ENCODE peak calls at places on chromosome 16, in nine cellular contexts. One of them, this sample, is unnamed.

GRCh38 chr16:87834015-87834667 is 35.2 kb downstream of the SLC7A5 start:
- ATAC-seq in psoas muscle: peak; percentile 42
- ATAC-seq in CD8-positive, alpha-beta T cell: no peak
- ATAC-seq in heart left ventricle: no peak
- ATAC-seq in aorta: no peak
- ATAC-seq in HepG2: no peak
- ATAC-seq in IMR-90: no peak
- ATAC-seq in body of pancreas: no peak
- ATAC-seq in gastrocnemius medialis: no peak
- ATAC-seq in this sample: no peak

GRCh38 chr16:89312194-89312593 is 94.7 kb downstream of the ZNF778 start:
- ATAC-seq in IMR-90: no peak
- ATAC-seq in HepG2: no peak
- ATAC-seq in aorta: no peak
- ATAC-seq in body of pancreas: no peak
- ATAC-seq in heart left ventricle: no peak
- ATAC-seq in gastrocnemius medialis: no peak
- ATAC-seq in CD8-positive, alpha-beta T cell: no peak
- ATAC-seq in psoas muscle: peak; percentile 53
- ATAC-seq in this sample: no peak

GRCh38 chr16:2752850-2753522 is 548 bp downstream of the SRRM2 start:
- ATAC-seq in gastrocnemius medialis: peak; percentile 79
- ATAC-seq in psoas muscle: peak; percentile 86
- ATAC-seq in CD8-positive, alpha-beta T cell: peak; percentile 27
- ATAC-seq in heart left ventricle: peak; percentile 85
- ATAC-seq in IMR-90: peak; percentile 69
- ATAC-seq in aorta: peak; percentile 88
- ATAC-seq in body of pancreas: peak; percentile 81
- ATAC-seq in HepG2: peak; percentile 58
- ATAC-seq in this sample: peak; percentile 87

GRCh38 chr16:75477680-75478473 is 13.4 kb upstream of the TMEM170A start:
- ATAC-seq in heart left ventricle: peak; percentile 40
- ATAC-seq in body of pancreas: no peak
- ATAC-seq in HepG2: no peak
- ATAC-seq in psoas muscle: no peak
- ATAC-seq in aorta: no peak
- ATAC-seq in gastrocnemius medialis: no peak
- ATAC-seq in IMR-90: no peak
- ATAC-seq in CD8-positive, alpha-beta T cell: no peak
- ATAC-seq in this sample: no peak

GRCh38 chr16:1220841-1221627 is 4.0 kb downstream of the TPSG1 start:
- ATAC-seq in CD8-positive, alpha-beta T cell: no peak
- ATAC-seq in heart left ventricle: no peak
- ATAC-seq in HepG2: no peak
- ATAC-seq in psoas muscle: no peak
- ATAC-seq in IMR-90: no peak
- ATAC-seq in body of pancreas: no peak
- ATAC-seq in gastrocnemius medialis: no peak
- ATAC-seq in aorta: no peak
- ATAC-seq in this sample: no peak

GRCh38 chr16:1152651-1153259 is at the start of gene CACNA1H:
- ATAC-seq in psoas muscle: no peak
- ATAC-seq in aorta: no peak
- ATAC-seq in heart left ventricle: no peak
- ATAC-seq in IMR-90: peak; percentile 79
- ATAC-seq in gastrocnemius medialis: no peak
- ATAC-seq in body of pancreas: peak; percentile 58
- ATAC-seq in HepG2: no peak
- ATAC-seq in CD8-positive, alpha-beta T cell: peak; percentile 77
- ATAC-seq in this sample: peak; percentile 53

GRCh38 chr16:28845173-28846079 is 722 bp downstream of the TUFM start:
- ATAC-seq in heart left ventricle: no peak
- ATAC-seq in psoas muscle: no peak
- ATAC-seq in CD8-positive, alpha-beta T cell: no peak
- ATAC-seq in IMR-90: peak; percentile 1
- ATAC-seq in gastrocnemius medialis: no peak
- ATAC-seq in HepG2: peak; percentile 23
- ATAC-seq in body of pancreas: no peak
- ATAC-seq in aorta: no peak
- ATAC-seq in this sample: no peak

GRCh38 chr16:47634126-47634525 is 173.0 kb downstream of the PHKB start:
- ATAC-seq in psoas muscle: no peak
- ATAC-seq in gastrocnemius medialis: no peak
- ATAC-seq in body of pancreas: no peak
- ATAC-seq in HepG2: peak; percentile 74
- ATAC-seq in CD8-positive, alpha-beta T cell: no peak
- ATAC-seq in aorta: no peak
- ATAC-seq in heart left ventricle: no peak
- ATAC-seq in IMR-90: no peak
- ATAC-seq in this sample: no peak

GRCh38 chr16:67676516-67676915 is 9.9 kb downstream of the C16orf86 start:
- ATAC-seq in HepG2: no peak
- ATAC-seq in aorta: no peak
- ATAC-seq in gastrocnemius medialis: no peak
- ATAC-seq in psoas muscle: no peak
- ATAC-seq in heart left ventricle: no peak
- ATAC-seq in IMR-90: no peak
- ATAC-seq in CD8-positive, alpha-beta T cell: no peak
- ATAC-seq in body of pancreas: no peak
- ATAC-seq in this sample: no peak

GRCh38 chr16:48432136-48432535 is 46.9 kb upstream of the SIAH1 start:
- ATAC-seq in IMR-90: no peak
- ATAC-seq in CD8-positive, alpha-beta T cell: no peak
- ATAC-seq in psoas muscle: no peak
- ATAC-seq in aorta: no peak
- ATAC-seq in HepG2: no peak
- ATAC-seq in body of pancreas: no peak
- ATAC-seq in gastrocnemius medialis: no peak
- ATAC-seq in heart left ventricle: peak; percentile 43
- ATAC-seq in this sample: no peak

GRCh38 chr16:19505600-19506303 is 16.1 kb downstream of the GDE1 start:
- ATAC-seq in CD8-positive, alpha-beta T cell: no peak
- ATAC-seq in HepG2: no peak
- ATAC-seq in heart left ventricle: peak; percentile 54
- ATAC-seq in aorta: peak; percentile 62
- ATAC-seq in IMR-90: no peak
- ATAC-seq in gastrocnemius medialis: no peak
- ATAC-seq in psoas muscle: no peak
- ATAC-seq in body of pancreas: no peak
- ATAC-seq in this sample: no peak

GRCh38 chr16:68356249-68356918 is 45.6 kb downstream of the PRMT7 start:
- ATAC-seq in psoas muscle: no peak
- ATAC-seq in aorta: no peak
- ATAC-seq in heart left ventricle: no peak
- ATAC-seq in HepG2: no peak
- ATAC-seq in gastrocnemius medialis: no peak
- ATAC-seq in IMR-90: no peak
- ATAC-seq in body of pancreas: no peak
- ATAC-seq in CD8-positive, alpha-beta T cell: peak; percentile 85
- ATAC-seq in this sample: no peak

GRCh38 chr16:28846933-28847273 is 755 bp upstream of the TUFM start:
- ATAC-seq in gastrocnemius medialis: peak; percentile 18
- ATAC-seq in CD8-positive, alpha-beta T cell: no peak
- ATAC-seq in heart left ventricle: peak; percentile 16
- ATAC-seq in body of pancreas: no peak
- ATAC-seq in psoas muscle: peak; percentile 8
- ATAC-seq in aorta: peak; percentile 43
- ATAC-seq in HepG2: peak; percentile 29
- ATAC-seq in IMR-90: peak; percentile 15
- ATAC-seq in this sample: peak; percentile 7

GRCh38 chr16:82331974-82332750 is 162.1 kb upstream of the MPHOSPH6 start:
- ATAC-seq in IMR-90: no peak
- ATAC-seq in gastrocnemius medialis: no peak
- ATAC-seq in heart left ventricle: no peak
- ATAC-seq in psoas muscle: no peak
- ATAC-seq in aorta: no peak
- ATAC-seq in body of pancreas: no peak
- ATAC-seq in HepG2: peak; percentile 61
- ATAC-seq in CD8-positive, alpha-beta T cell: no peak
- ATAC-seq in this sample: no peak
- H3K27me3 ChIP-seq in IMR-90: no peaks in the 10 kb centered on the region
- H3K27me3 ChIP-seq in gastrocnemius medialis: no peaks in the 10 kb centered on the region
- H3K27me3 ChIP-seq in heart left ventricle: no peaks in the 10 kb centered on the region
- H3K27me3 ChIP-seq in psoas muscle: no peaks in the 10 kb centered on the region
- H3K27me3 ChIP-seq in aorta: no peaks in the 10 kb centered on the region
- H3K27me3 ChIP-seq in body of pancreas: no peaks in the 10 kb centered on the region
- H3K27me3 ChIP-seq in HepG2: no peaks in the 10 kb centered on the region
- H3K27me3 ChIP-seq in CD8-positive, alpha-beta T cell: no peaks in the 10 kb centered on the region
- H3K27me3 ChIP-seq in this sample: peaks cover 9% of the 10 kb centered on the region

GRCh38 chr16:73616186-73616585 is 568.3 kb upstream of the ZFHX3 start:
- ATAC-seq in psoas muscle: no peak
- ATAC-seq in CD8-positive, alpha-beta T cell: no peak
- ATAC-seq in IMR-90: no peak
- ATAC-seq in aorta: no peak
- ATAC-seq in heart left ventricle: no peak
- ATAC-seq in HepG2: no peak
- ATAC-seq in gastrocnemius medialis: no peak
- ATAC-seq in body of pancreas: no peak
- ATAC-seq in this sample: no peak

GRCh38 chr16:73615256-73615655 is 567.3 kb upstream of the ZFHX3 start:
- ATAC-seq in body of pancreas: no peak
- ATAC-seq in psoas muscle: no peak
- ATAC-seq in heart left ventricle: no peak
- ATAC-seq in gastrocnemius medialis: no peak
- ATAC-seq in aorta: no peak
- ATAC-seq in CD8-positive, alpha-beta T cell: no peak
- ATAC-seq in HepG2: no peak
- ATAC-seq in IMR-90: no peak
- ATAC-seq in this sample: no peak

GRCh38 chr16:73605309-73605708 is 557.4 kb upstream of the ZFHX3 start:
- ATAC-seq in heart left ventricle: no peak
- ATAC-seq in aorta: no peak
- ATAC-seq in IMR-90: no peak
- ATAC-seq in HepG2: no peak
- ATAC-seq in gastrocnemius medialis: no peak
- ATAC-seq in CD8-positive, alpha-beta T cell: no peak
- ATAC-seq in body of pancreas: no peak
- ATAC-seq in psoas muscle: no peak
- ATAC-seq in this sample: no peak

GRCh38 chr16:73610160-73610559 is 562.2 kb upstream of the ZFHX3 start:
- ATAC-seq in HepG2: no peak
- ATAC-seq in gastrocnemius medialis: no peak
- ATAC-seq in heart left ventricle: no peak
- ATAC-seq in psoas muscle: no peak
- ATAC-seq in CD8-positive, alpha-beta T cell: no peak
- ATAC-seq in IMR-90: no peak
- ATAC-seq in body of pancreas: no peak
- ATAC-seq in aorta: no peak
- ATAC-seq in this sample: no peak

GRCh38 chr16:73610605-73611177 is 562.8 kb upstream of the ZFHX3 start:
- ATAC-seq in heart left ventricle: no peak
- ATAC-seq in body of pancreas: no peak
- ATAC-seq in CD8-positive, alpha-beta T cell: no peak
- ATAC-seq in gastrocnemius medialis: no peak
- ATAC-seq in aorta: no peak
- ATAC-seq in IMR-90: no peak
- ATAC-seq in HepG2: no peak
- ATAC-seq in psoas muscle: no peak
- ATAC-seq in this sample: no peak
- H3K27me3 ChIP-seq in heart left ventricle: no peaks in the 10 kb centered on the region
- H3K27me3 ChIP-seq in body of pancreas: no peaks in the 10 kb centered on the region
- H3K27me3 ChIP-seq in CD8-positive, alpha-beta T cell: no peaks in the 10 kb centered on the region
- H3K27me3 ChIP-seq in gastrocnemius medialis: peaks cover 9% of the 10 kb centered on the region
- H3K27me3 ChIP-seq in aorta: no peaks in the 10 kb centered on the region
- H3K27me3 ChIP-seq in IMR-90: no peaks in the 10 kb centered on the region
- H3K27me3 ChIP-seq in HepG2: no peaks in the 10 kb centered on the region
- H3K27me3 ChIP-seq in psoas muscle: no peaks in the 10 kb centered on the region
- H3K27me3 ChIP-seq in this sample: peaks cover 32% of the 10 kb centered on the region

DNA sequence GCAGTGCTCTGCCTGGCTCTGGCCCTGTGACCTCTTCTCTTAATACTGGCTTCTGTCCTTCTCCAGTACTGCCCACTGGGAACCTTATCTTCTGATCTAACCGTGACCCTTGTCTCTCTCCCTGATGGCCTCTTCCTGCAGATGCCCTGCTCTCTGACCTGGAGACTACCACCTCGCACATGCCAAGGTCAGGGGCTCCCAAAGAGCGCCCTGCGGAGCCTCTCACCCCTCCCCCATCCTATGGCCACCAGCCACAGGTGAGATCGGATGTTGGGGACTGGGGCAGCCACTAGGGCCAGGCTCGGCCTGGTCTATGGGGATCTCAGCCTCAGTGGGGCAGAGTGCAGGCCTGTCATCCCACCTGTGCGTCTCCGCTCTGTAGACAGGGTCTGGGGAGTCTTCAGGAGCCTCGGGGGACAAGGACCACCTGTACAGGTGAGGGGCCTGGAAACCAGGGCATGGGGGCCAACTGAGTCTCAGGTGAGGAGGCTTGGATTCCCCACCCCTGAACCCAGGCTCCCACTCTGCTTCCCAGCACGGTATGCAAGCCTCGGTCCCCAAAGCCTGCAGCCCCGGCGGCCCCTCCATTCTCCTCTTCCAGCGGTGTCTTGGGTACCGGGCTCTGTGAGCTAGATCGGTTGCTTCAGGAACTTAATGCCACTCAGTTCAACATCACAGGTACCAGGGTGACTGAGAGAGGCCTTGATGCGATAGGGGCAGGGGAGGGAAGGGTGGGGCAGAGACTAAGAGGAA is 1.5 kb downstream of the TGFB1I1 start:
- ATAC-seq in gastrocnemius medialis: no peak
- ATAC-seq in IMR-90: no peak
- ATAC-seq in body of pancreas: no peak
- ATAC-seq in heart left ventricle: no peak
- ATAC-seq in aorta: no peak
- ATAC-seq in psoas muscle: no peak
- ATAC-seq in CD8-positive, alpha-beta T cell: no peak
- ATAC-seq in HepG2: no peak
- ATAC-seq in this sample: no peak
- H3K27me3 ChIP-seq in gastrocnemius medialis: peaks cover 4% of the 10 kb centered on the region
- H3K27me3 ChIP-seq in IMR-90: no peaks in the 10 kb centered on the region
- H3K27me3 ChIP-seq in body of pancreas: no peaks in the 10 kb centered on the region
- H3K27me3 ChIP-seq in heart left ventricle: no peaks in the 10 kb centered on the region
- H3K27me3 ChIP-seq in aorta: no peaks in the 10 kb centered on the region
- H3K27me3 ChIP-seq in psoas muscle: peaks cover 7% of the 10 kb centered on the region
- H3K27me3 ChIP-seq in CD8-positive, alpha-beta T cell: peaks cover 4% of the 10 kb centered on the region
- H3K27me3 ChIP-seq in HepG2: no peaks in the 10 kb centered on the region
- H3K27me3 ChIP-seq in this sample: no peaks in the 10 kb centered on the region

DNA sequence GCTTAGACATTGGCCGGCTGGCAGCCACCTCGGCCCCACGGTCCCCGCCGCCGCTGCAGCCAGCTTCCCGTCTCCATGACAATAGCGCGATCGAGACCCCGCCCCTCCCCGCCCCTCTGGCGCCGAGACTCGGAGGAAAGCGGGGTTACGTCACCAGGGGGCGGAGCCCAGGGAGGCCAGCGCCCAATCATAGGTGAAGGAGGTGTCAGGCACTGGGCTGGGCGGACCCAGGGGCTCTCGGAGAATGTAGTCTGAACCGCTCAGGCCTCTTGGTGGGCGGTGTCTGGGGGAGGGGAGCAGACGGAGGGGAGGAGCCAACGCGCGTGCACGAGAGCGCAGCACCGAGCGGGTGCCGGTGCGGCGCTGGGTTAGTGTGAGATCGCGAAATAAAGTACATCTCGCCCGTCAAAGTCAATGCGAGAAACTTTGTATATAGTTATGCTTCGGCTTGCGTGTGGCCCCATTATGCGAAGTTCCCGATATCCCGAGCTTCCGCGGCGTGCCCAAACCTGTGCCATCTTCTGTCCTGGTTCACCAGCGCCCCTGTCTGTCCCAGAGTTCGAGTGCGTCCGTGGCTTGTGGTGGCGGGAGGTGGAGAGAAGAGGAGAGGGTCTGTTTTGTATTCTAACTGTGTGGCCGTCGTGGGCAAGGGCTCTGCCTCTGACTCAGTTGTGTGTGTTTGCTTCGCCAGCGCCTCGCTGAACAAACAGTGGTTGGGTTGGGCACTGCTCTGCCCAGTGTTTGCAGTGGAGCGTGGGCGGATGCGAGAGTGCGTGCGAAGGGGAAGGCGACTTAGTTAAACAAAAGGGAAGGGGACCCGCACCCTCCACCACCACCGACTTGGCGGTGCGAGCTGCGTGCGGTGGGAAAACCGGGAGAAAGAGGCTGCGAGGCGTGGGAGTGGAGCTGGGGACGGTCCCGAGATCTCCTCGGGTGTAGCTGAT is 1.3 kb upstream of the IRX5 start:
- ATAC-seq in aorta: peak; percentile 97
- ATAC-seq in IMR-90: peak; percentile 91
- ATAC-seq in body of pancreas: peak; percentile 91
- ATAC-seq in HepG2: no peak
- ATAC-seq in heart left ventricle: peak; percentile 93
- ATAC-seq in CD8-positive, alpha-beta T cell: peak; percentile 96
- ATAC-seq in gastrocnemius medialis: peak; percentile 90
- ATAC-seq in psoas muscle: peak; percentile 87
- ATAC-seq in this sample: peak; percentile 97
- H3K27me3 ChIP-seq in aorta: no peaks in the 10 kb centered on the region
- H3K27me3 ChIP-seq in IMR-90: peaks cover 38% of the 10 kb centered on the region
- H3K27me3 ChIP-seq in body of pancreas: no peaks in the 10 kb centered on the region
- H3K27me3 ChIP-seq in HepG2: no peaks in the 10 kb centered on the region
- H3K27me3 ChIP-seq in heart left ventricle: peaks cover 44% of the 10 kb centered on the region
- H3K27me3 ChIP-seq in CD8-positive, alpha-beta T cell: peaks cover 51% of the 10 kb centered on the region
- H3K27me3 ChIP-seq in gastrocnemius medialis: peaks cover 51% of the 10 kb centered on the region
- H3K27me3 ChIP-seq in psoas muscle: peaks cover 3% of the 10 kb centered on the region
- H3K27me3 ChIP-seq in this sample: peaks cover 100% of the 10 kb centered on the region

This sample was measured in gastroesophageal sphincter.